ENCODE peak calls at places on chromosome 5, in four cellular contexts. Z is HL-60, C is IMR-90, B is upper lobe of right lung. J is an unnamed sample.

GRCh38 chr5:65120371-65120967 is 351.7 kb downstream of the CWC27 start:
- DNase-seq in Z (no peak), C (no peak), B (no peak), J (no peak)

GRCh38 chr5:75239681-75240080 is 3.0 kb upstream of the ANKRD31 start:
- DNase-seq in Z (no peak), C (no peak), B (no peak), J (no peak)

GRCh38 chr5:127337876-127338275 is 47.3 kb downstream of the MEGF10 start:
- DNase-seq in Z (no peak), C (no peak), B (no peak), J (no peak)

GRCh38 chr5:141845371-141845821 is 32.8 kb downstream of the PCDH1 start:
- DNase-seq in Z (no peak), C (no peak), B (no peak), J (no peak)

GRCh38 chr5:109987355-109987754 is 297.6 kb downstream of the MAN2A1 start:
- DNase-seq in Z (no peak), C (no peak), B (no peak), J (peak)

GRCh38 chr5:10250804-10251276 is 760 bp downstream of the CCT5 start:
- DNase-seq in Z (peak), C (peak), B (no peak), J (peak)

GRCh38 chr5:7078901-7079300 is 317.0 kb upstream of the ADCY2 start:
- DNase-seq in Z (no peak), C (no peak), B (no peak), J (no peak)

GRCh38 chr5:101678494-101679193 is 617.4 kb downstream of the SLCO4C1 start:
- DNase-seq in Z (peak), C (peak), B (no peak), J (peak)

GRCh38 chr5:176693477-176693851 is 46.2 kb downstream of the TSPAN17 start:
- DNase-seq in Z (peak), C (no peak), B (peak), J (peak)

GRCh38 chr5:180785151-180785781 is 17.3 kb downstream of the MGAT1 start:
- DNase-seq in Z (no peak), C (peak), B (peak), J (peak)

GRCh38 chr5:121100931-121101330 is 636.8 kb downstream of the PRR16 start:
- DNase-seq in Z (no peak), C (no peak), B (no peak), J (no peak)

GRCh38 chr5:16712600-16712999 is 95.8 kb upstream of the RETREG1 start:
- DNase-seq in Z (no peak), C (peak), B (no peak), J (no peak)

GRCh38 chr5:72363146-72363802 is 43.1 kb downstream of the PTCD2 start:
- DNase-seq in Z (no peak), C (peak), B (no peak), J (peak)

GRCh38 chr5:101067415-101067814 is 164.3 kb upstream of the ST8SIA4 start:
- DNase-seq in Z (no peak), C (no peak), B (no peak), J (peak)

GRCh38 chr5:89994266-89994665 is 415.3 kb downstream of the CETN3 start:
- DNase-seq in Z (no peak), C (no peak), B (no peak), J (no peak)

GRCh38 chr5:143019614-143020515 is 249.7 kb downstream of the ARHGAP26 start:
- DNase-seq in Z (no peak), C (no peak), B (no peak), J (peak)

GRCh38 chr5:119269061-119269579 is 86.7 kb upstream of the TNFAIP8 start:
- DNase-seq in Z (no peak), C (peak), B (peak), J (peak)

GRCh38 chr5:57434683-57435082 is 47.9 kb downstream of the ACTBL2 start:
- DNase-seq in Z (no peak), C (no peak), B (no peak), J (no peak)

GRCh38 chr5:157253547-157253946 is 12.4 kb upstream of the CYFIP2 start:
- DNase-seq in Z (no peak), C (peak), B (no peak), J (peak)

GRCh38 chr5:121867403-121867802 is 15.7 kb downstream of the FTMT start:
- DNase-seq in Z (no peak), C (no peak), B (no peak), J (no peak)

GRCh38 chr5:151150484-151151262 is 6.9 kb downstream of the ANXA6 start:
- DNase-seq in Z (peak), C (peak), B (no peak), J (peak)

GRCh38 chr5:132074772-132075718 is 1.5 kb downstream of the CSF2 start:
- DNase-seq in Z (no peak), C (no peak), B (peak), J (no peak)

GRCh38 chr5:39138892-39139291 is 64.7 kb upstream of the RICTOR start:
- DNase-seq in Z (no peak), C (peak), B (no peak), J (peak)

GRCh38 chr5:125316386-125316785 is 569.9 kb upstream of the ZNF608 start:
- DNase-seq in Z (no peak), C (no peak), B (no peak), J (peak)

GRCh38 chr5:13250450-13251291 is 693.8 kb downstream of the DNAH5 start:
- DNase-seq in Z (no peak), C (peak), B (no peak), J (no peak)

GRCh38 chr5:146877178-146877681 is 1.3 kb downstream of the PPP2R2B start:
- DNase-seq in Z (no peak), C (no peak), B (no peak), J (no peak)

GRCh38 chr5:59547731-59548130 is 345.8 kb downstream of the PDE4D start:
- DNase-seq in Z (no peak), C (no peak), B (no peak), J (no peak)

GRCh38 chr5:134992148-134992547 is 24.4 kb downstream of the CATSPER3 start:
- DNase-seq in Z (no peak), C (no peak), B (no peak), J (no peak)

GRCh38 chr5:40198736-40199135 is 481.0 kb upstream of the PTGER4 start:
- DNase-seq in Z (no peak), C (no peak), B (no peak), J (no peak)

GRCh38 chr5:35464757-35465156 is 152.9 kb upstream of the SPEF2 start:
- DNase-seq in Z (no peak), C (no peak), B (no peak), J (no peak)

GRCh38 chr5:149677721-149678120 is 52.4 kb upstream of the PPARGC1B start:
- DNase-seq in Z (peak), C (no peak), B (peak), J (no peak)

GRCh38 chr5:8057764-8058163 is 188.8 kb downstream of the MTRR start:
- DNase-seq in Z (no peak), C (peak), B (no peak), J (no peak)

GRCh38 chr5:133839721-133840120 is 128.7 kb downstream of the C5orf15 start:
- DNase-seq in Z (no peak), C (no peak), B (no peak), J (no peak)

GRCh38 chr5:51279983-51280382 is 103.3 kb upstream of the ISL1 start:
- DNase-seq in Z (no peak), C (no peak), B (no peak), J (no peak)

GRCh38 chr5:90434116-90434714 is 24.7 kb upstream of the CETN3 start:
- DNase-seq in Z (no peak), C (peak), B (no peak), J (peak)

GRCh38 chr5:9546973-9547947 is 1.4 kb upstream of the SEMA5A start:
- DNase-seq in Z (no peak), C (peak), B (peak), J (peak)

GRCh38 chr5:73901045-73901444 is 275.0 kb downstream of the ARHGEF28 start:
- DNase-seq in Z (no peak), C (peak), B (no peak), J (peak)

GRCh38 chr5:11588803-11589202 is 315.4 kb downstream of the CTNND2 start:
- DNase-seq in Z (no peak), C (no peak), B (no peak), J (no peak)

GRCh38 chr5:91925249-91925648 is 542.1 kb upstream of the ARRDC3 start:
- DNase-seq in Z (no peak), C (no peak), B (no peak), J (no peak)

DNA sequence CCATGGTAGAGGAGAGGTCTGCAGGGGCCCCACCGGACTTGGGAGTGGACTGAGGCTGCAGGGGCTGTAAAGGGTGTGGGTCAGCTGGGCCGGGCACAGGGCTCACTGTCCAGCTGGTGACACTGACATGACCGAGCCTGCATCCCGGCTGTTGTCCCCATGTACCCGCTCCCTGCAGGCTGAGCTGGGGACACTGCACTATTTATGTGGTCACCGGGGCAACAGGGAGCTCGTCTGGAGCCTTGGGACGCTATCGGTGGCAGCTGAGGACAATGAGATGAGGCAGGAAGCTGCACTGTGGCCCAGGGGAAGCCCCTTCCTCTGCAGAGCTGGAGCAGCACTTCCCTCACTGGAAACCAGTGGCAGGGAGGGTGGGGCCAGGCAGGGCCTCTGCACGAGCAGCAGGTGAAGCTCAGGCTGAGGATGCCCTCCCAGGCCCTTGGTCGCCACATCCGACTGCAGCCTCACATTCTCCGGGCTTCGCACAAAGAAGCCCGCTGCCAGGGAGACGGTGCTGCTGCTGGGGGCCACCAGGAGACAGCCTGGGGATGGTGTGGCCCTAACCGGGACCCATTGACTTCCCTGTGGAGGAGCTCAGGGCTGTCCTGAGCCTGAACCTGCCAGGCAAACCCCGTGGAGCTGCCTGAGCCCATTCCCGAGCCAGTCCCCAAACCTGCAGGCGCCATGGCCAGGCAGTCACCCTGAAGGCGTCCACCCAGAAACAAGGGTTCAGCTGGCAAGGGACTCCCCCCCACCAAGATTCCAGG is 26.4 kb downstream of the ZDHHC11B start:
- DNase-seq in Z (no peak), C (no peak), B (peak), J (no peak)
- H3K4me3 ChIP-seq in Z (no peak), C (no peak), B (no peak), J (no peak)

GRCh38 chr5:19266791-19267190 is 721.2 kb downstream of the CDH18 start:
- DNase-seq in Z (no peak), C (no peak), B (no peak), J (no peak)

GRCh38 chr5:19270153-19270552 is 717.8 kb downstream of the CDH18 start:
- DNase-seq in Z (no peak), C (no peak), B (no peak), J (no peak)

GRCh38 chr5:19261879-19262278 is 726.1 kb downstream of the CDH18 start:
- DNase-seq in Z (no peak), C (no peak), B (no peak), J (no peak)

DNA sequence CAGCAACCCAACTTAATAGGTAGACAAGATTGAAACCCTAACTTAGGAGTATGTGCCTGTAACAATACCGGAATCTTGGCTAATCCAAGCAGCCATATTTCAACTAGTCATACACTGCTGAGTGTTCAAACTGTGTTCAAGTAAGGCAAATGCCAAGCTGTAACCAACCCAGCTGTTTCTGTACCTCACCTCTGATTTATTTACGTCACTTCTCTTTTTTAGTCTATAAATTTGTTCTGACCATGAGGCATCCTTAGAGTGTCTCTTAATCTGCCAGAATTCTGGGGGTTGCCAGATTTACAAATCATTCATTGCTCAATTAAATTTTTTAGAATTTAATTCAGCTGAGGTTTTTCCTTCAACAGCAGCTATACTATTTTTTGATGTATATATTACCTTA is 723.2 kb downstream of the CDH18 start:
- DNase-seq in Z (no peak), C (no peak), B (no peak), J (no peak)
- H3K4me3 ChIP-seq in Z (no peak), C (no peak), B (no peak), J (no peak)

DNA sequence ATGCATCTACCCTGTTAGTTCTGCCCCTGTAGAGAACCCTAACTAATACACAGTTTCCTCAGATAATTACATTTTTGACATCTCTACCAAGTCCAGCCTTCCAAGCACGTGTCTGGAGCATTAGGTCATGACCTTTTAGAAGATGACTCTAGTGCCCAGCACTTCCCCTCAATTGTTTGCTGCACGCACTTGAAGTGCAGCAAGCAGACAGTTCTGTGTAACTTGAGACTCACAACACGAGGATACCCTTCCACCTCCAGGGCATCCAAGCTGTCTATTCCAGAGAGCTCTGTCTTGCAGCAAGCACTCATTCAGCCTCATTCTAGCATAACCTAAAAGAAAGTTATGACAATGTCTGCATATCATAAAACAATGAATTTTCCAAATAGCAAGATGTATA is 1410.5 kb upstream of the CDH18 start:
- DNase-seq in Z (no peak), C (no peak), B (no peak), J (no peak)
- H3K4me3 ChIP-seq in Z (no peak), C (no peak), B (no peak), J (no peak)

GRCh38 chr5:179768326-179769085 is 25.3 kb upstream of the LTC4S start:
- DNase-seq in Z (no peak), C (no peak), B (no peak), J (no peak)

GRCh38 chr5:179765400-179765799 is 28.4 kb upstream of the LTC4S start:
- DNase-seq in Z (no peak), C (peak), B (no peak), J (peak)

GRCh38 chr5:179763215-179763945 is 30.4 kb upstream of the LTC4S start:
- DNase-seq in Z (peak), C (peak), B (no peak), J (peak)

GRCh38 chr5:179766726-179767455 is 26.9 kb upstream of the LTC4S start:
- DNase-seq in Z (no peak), C (no peak), B (no peak), J (no peak)

GRCh38 chr5:179766021-179766725 is 27.6 kb upstream of the LTC4S start:
- DNase-seq in Z (no peak), C (peak), B (no peak), J (no peak)
- H3K4me3 ChIP-seq in Z (no peak), C (no peak), B (no peak), J (no peak)

GRCh38 chr5:140362875-140363630 is 3.1 kb downstream of the SLC4A9 start:
- DNase-seq in Z (peak), C (peak), B (peak), J (peak)
- H3K4me3 ChIP-seq in Z (no peak), C (peak), B (no peak), J (peak)

GRCh38 chr5:55220433-55221185 is 6.5 kb downstream of the MCIDAS start:
- DNase-seq in Z (no peak), C (no peak), B (no peak), J (peak)
- H3K4me3 ChIP-seq in Z (peak), C (peak), B (peak), J (peak)

DNA sequence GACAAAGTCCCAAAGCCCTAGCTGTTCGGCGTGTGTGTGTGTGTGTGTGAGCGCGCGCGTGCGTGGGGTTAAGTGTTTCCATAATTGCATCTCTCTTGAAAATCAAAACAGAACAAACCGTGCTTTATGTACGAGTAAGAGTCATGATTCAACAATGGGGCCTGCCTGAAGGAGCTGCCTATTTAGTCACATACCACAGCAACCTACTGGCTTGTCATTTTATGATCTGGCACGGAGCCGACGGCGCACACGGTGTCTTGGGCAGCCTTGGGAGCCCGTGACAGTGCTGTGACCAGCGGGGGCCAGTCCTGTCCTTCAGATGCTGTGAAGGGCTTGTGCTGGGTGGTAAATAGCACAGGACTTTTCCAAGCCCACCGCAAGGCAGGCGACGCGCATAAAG is 270.4 kb upstream of the IRX1 start:
- DNase-seq in Z (no peak), C (no peak), B (peak), J (no peak)
- H3K4me3 ChIP-seq in Z (no peak), C (no peak), B (no peak), J (no peak)